ENCODE peak calls at places on chromosomes 1 and 21, in seven cellular contexts. Q is fibroblast of lung, L is sigmoid colon, A is tibial nerve, S is heart left ventricle, Y is aorta, P is DND-41. T is an unnamed sample. For H3K4me1, the result is how much of the 10 kb centered on the place peaks cover.

GRCh38 chr1:177873238-177873637 is 96.6 kb downstream of the SEC16B start:
- DNase-seq in Q (peak), L (no peak), A (no peak), S (no peak), Y (no peak), P (no peak), T (no peak)

GRCh38 chr1:108505766-108506075 is 54.2 kb upstream of the EEIG2 start:
- DNase-seq in Q (peak), L (no peak), A (no peak), S (no peak), Y (no peak), P (peak), T (no peak)

GRCh38 chr1:209229494-209230059 is 353.9 kb upstream of the CAMK1G start:
- DNase-seq in Q (no peak), L (no peak), A (no peak), S (no peak), Y (no peak), P (no peak), T (no peak)

GRCh38 chr1:97137862-97138514 is 416.4 kb downstream of the PTBP2 start:
- DNase-seq in Q (peak), L (no peak), A (no peak), S (peak), Y (no peak), P (no peak), T (no peak)

GRCh38 chr1:192914696-192915095 is 105.9 kb downstream of the RGS2 start:
- DNase-seq in Q (no peak), L (no peak), A (no peak), S (no peak), Y (no peak), P (no peak), T (no peak)

GRCh38 chr1:12690156-12690555 is 25.8 kb upstream of the AADACL3 start:
- DNase-seq in Q (no peak), L (no peak), A (no peak), S (no peak), Y (no peak), P (no peak), T (no peak)

GRCh38 chr1:100404816-100405215 is 52.5 kb downstream of the CDC14A start:
- DNase-seq in Q (peak), L (no peak), A (no peak), S (no peak), Y (no peak), P (no peak), T (no peak)

GRCh38 chr1:236948996-236949395 is 55.2 kb downstream of the MT1HL1 start:
- DNase-seq in Q (no peak), L (no peak), A (no peak), S (no peak), Y (no peak), P (no peak), T (no peak)

GRCh38 chr1:219577331-219577730 is 35.6 kb downstream of the ZC3H11B start:
- DNase-seq in Q (no peak), L (no peak), A (no peak), S (no peak), Y (no peak), P (no peak), T (no peak)

GRCh38 chr21:33268736-33269441 is 2.7 kb downstream of the IL10RB start:
- DNase-seq in Q (no peak), L (no peak), A (no peak), S (no peak), Y (no peak), P (no peak), T (peak)

DNA sequence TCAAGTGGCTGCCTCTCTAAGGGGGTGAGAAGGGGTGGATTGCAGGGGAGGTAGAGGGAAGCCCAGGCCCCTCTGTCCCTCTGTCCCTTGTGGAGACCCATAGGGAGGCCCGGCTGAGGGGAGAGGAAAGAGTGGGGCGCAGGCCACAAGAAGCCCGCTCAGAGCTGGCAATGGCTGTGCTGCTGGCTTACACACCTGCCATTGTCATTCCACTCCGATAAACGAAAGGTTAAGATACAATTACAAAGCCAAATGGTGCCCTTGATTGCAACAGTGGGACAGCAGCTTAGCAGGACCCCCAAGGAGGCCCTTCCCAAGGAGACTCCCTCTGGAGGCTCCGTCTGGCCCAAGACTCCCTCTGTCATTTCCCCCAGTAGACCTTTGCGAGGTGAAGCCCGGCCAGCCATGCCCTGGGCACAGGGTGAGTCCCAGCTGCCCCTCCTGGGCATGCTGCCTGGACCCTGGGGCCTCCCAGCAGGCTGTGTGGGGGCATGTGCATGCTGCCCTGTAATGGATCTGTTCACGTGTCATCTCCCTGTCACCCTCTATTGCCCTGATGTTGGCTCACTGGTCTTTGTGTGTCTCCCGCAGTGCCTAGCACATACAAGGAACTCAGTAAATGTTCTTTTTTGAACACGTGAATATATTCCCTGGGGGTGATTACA is 45.2 kb downstream of the KCND3 start:
- DNase-seq in Q (no peak), L (no peak), A (no peak), S (peak), Y (no peak), P (no peak), T (no peak)
- H3K4me1 ChIP-seq in Q (under half), L (under half), A (under half), S (under half), Y (under half), P (under half), T (under half)

GRCh38 chr1:34758751-34759150 is 789 bp upstream of the GJB4 start:
- DNase-seq in Q (no peak), L (no peak), A (no peak), S (no peak), Y (peak), P (no peak), T (no peak)

GRCh38 chr1:34757386-34757785 is 2.2 kb upstream of the GJB4 start:
- DNase-seq in Q (no peak), L (no peak), A (no peak), S (no peak), Y (no peak), P (no peak), T (no peak)

GRCh38 chr1:34753163-34753562 is 1.7 kb upstream of the GJB5 start:
- DNase-seq in Q (no peak), L (no peak), A (no peak), S (no peak), Y (no peak), P (no peak), T (no peak)

GRCh38 chr1:34755961-34756360 is 1.1 kb downstream of the GJB5 start:
- DNase-seq in Q (no peak), L (no peak), A (no peak), S (no peak), Y (peak), P (no peak), T (no peak)

DNA sequence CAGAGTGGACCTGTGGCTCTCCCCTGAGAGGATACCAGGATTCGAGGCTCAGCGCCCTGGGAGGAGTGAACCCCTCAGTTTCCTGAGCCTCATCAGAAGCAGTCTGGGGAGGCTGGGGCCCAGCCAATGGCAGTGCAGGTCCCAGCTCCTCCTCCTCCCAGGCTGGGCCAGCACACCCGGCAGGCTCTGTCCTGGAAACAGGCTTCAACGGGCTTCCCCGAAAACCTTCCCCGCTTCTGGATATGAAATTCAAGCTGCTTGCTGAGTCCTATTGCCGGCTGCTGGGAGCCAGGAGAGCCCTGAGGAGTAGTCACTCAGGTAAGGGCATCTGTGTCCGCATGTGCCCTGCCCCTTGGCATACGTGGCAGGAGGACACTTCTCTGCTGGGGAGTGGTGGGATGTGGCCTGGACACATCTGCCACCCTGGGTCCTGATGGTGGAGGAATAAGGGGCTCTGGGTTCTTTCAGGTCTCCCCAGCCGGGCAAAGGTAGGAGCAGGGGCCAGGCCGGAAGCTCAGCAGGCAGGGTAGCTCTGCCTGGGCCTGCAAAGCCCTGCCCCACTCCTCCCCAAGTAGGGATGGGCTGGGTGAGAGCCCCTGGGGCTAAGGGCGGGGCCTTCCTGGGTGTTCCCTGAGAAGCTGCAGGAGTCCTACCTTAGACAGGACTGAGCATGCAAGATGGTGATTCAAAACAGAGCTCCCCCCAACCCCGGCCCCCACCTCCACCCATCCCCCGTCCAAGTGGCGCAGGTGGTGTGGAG is at the start of gene GJB5:
- DNase-seq in Q (no peak), L (no peak), A (no peak), S (no peak), Y (peak), P (no peak), T (no peak)
- H3K4me1 ChIP-seq in Q (under half), L (under half), A (under half), S (under half), Y (under half), P (under half), T (under half)

GRCh38 chr1:201694615-201695335 is 134.2 kb upstream of the IPO9 start:
- DNase-seq in Q (no peak), L (no peak), A (no peak), S (no peak), Y (no peak), P (no peak), T (no peak)

GRCh38 chr1:201693887-201694614 is 134.9 kb upstream of the IPO9 start:
- DNase-seq in Q (no peak), L (no peak), A (no peak), S (no peak), Y (peak), P (no peak), T (no peak)

GRCh38 chr1:201697174-201697573 is 131.8 kb upstream of the IPO9 start:
- DNase-seq in Q (no peak), L (peak), A (no peak), S (no peak), Y (peak), P (no peak), T (no peak)

GRCh38 chr1:201696217-201696761 is 132.7 kb upstream of the IPO9 start:
- DNase-seq in Q (peak), L (peak), A (peak), S (peak), Y (peak), P (no peak), T (no peak)

GRCh38 chr1:201695607-201696006 is 133.3 kb upstream of the IPO9 start:
- DNase-seq in Q (no peak), L (no peak), A (no peak), S (no peak), Y (peak), P (no peak), T (no peak)
- H3K4me1 ChIP-seq in Q (under half), L (half or more), A (under half), S (under half), Y (under half), P (under half), T (under half)

GRCh38 chr21:35475768-35476167 is 426.7 kb upstream of the RUNX1 start:
- DNase-seq in Q (peak), L (no peak), A (no peak), S (no peak), Y (no peak), P (peak), T (no peak)
- H3K4me1 ChIP-seq in Q (under half), L (under half), A (under half), S (under half), Y (under half), P (half or more), T (under half)

DNA sequence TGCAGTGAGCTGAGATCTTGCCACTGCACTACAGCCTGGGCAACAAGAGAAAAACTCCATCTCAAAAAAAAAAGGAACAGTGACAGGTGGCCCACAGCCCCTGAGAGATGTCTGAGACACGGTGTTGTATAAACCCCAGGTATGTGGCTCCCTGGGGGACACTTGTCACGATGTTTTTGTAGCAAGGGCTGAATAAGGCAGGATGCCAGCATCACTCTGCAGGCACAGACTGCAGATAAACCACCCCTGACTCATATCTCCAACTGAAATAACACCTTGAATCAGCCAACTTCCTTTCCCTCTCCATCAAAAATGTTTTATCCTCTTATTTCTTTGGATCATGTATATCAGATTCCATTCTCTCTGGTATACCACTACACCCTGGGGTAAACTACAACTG is 52.5 kb downstream of the NMNAT2 start:
- DNase-seq in Q (peak), L (no peak), A (no peak), S (no peak), Y (no peak), P (no peak), T (no peak)
- H3K4me1 ChIP-seq in Q (under half), L (under half), A (under half), S (under half), Y (under half), P (under half), T (under half)

GRCh38 chr1:62800825-62801306 is 16.9 kb downstream of the ATG4C start:
- DNase-seq in Q (peak), L (no peak), A (no peak), S (no peak), Y (no peak), P (no peak), T (no peak)

GRCh38 chr1:62800274-62800673 is 16.3 kb downstream of the ATG4C start:
- DNase-seq in Q (no peak), L (no peak), A (no peak), S (no peak), Y (no peak), P (no peak), T (no peak)

GRCh38 chr1:62794047-62794446 is 10.1 kb downstream of the ATG4C start:
- DNase-seq in Q (no peak), L (no peak), A (no peak), S (no peak), Y (no peak), P (no peak), T (no peak)

GRCh38 chr1:62799688-62800087 is 15.8 kb downstream of the ATG4C start:
- DNase-seq in Q (no peak), L (no peak), A (no peak), S (no peak), Y (no peak), P (no peak), T (no peak)

GRCh38 chr1:62796151-62796680 is 12.3 kb downstream of the ATG4C start:
- DNase-seq in Q (no peak), L (no peak), A (no peak), S (no peak), Y (no peak), P (no peak), T (no peak)
- H3K4me1 ChIP-seq in Q (under half), L (under half), A (under half), S (under half), Y (under half), P (under half), T (under half)

GRCh38 chr1:18264450-18265000 is 156.9 kb downstream of the IGSF21 start:
- DNase-seq in Q (no peak), L (no peak), A (no peak), S (no peak), Y (no peak), P (no peak), T (no peak)
- H3K4me1 ChIP-seq in Q (under half), L (under half), A (under half), S (under half), Y (under half), P (under half), T (under half)

DNA sequence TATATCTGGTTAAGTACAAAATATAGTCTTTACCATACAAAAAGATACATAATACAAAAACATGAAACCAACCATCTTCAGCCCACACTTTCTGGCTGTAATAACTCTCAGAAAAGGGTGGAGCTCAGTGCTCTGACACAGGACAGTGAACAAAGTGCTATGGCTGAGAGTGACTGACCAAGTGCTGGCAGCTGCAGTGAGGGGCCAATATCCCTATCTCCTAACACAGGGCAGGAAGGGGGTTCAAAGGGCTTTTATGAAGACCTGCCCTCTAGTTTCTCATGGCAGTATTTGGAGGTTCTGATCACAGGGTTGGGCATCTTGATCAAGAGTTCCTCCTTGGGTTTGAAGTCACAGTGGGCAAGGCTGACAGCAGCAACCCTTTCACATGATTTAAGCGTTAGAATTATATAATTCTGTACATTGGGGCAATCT is 3.9 kb downstream of the TXNIP start:
- DNase-seq in Q (no peak), L (peak), A (no peak), S (no peak), Y (no peak), P (no peak), T (no peak)
- H3K4me1 ChIP-seq in Q (under half), L (under half), A (under half), S (under half), Y (under half), P (under half), T (under half)

DNA sequence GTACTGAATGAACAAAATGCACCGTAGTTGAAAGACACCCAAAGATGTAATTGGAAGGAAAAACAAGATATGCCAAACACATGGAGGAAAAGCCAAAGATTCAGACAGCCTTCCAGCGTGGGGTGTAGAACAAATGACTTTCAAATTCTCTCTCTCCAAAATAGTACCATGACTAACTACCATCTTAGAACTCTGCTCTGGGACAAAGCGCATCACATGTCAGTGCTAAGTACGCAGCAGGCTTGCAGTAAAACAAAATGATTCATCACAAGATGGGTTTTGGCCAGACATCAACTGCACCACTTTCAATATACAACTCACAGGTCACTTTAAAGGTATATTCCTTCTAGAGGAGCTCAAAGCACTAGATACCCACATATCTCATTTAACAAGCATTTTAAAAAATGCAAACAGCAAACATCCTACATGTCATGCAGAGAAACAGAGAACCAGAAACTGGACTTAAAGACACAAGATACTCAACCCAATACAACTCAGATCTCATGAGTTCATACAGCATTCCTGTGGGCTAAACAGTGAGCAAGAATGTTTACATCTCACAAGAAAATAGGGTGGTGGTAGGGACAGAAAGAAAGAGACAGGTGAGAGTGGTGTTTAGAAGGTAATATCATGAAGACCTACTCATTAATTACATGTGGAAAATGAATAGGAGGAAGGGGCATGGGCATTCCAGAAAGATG is 75.7 kb downstream of the BCAR3 start:
- DNase-seq in Q (peak), L (peak), A (no peak), S (no peak), Y (no peak), P (no peak), T (no peak)
- H3K4me1 ChIP-seq in Q (under half), L (under half), A (under half), S (under half), Y (under half), P (under half), T (under half)

GRCh38 chr1:41023279-41023990 is 1.9 kb upstream of the SLFNL1 start:
- DNase-seq in Q (peak), L (no peak), A (no peak), S (no peak), Y (no peak), P (no peak), T (no peak)

GRCh38 chr1:41020654-41021053 is 871 bp downstream of the SLFNL1 start:
- DNase-seq in Q (no peak), L (no peak), A (no peak), S (no peak), Y (no peak), P (no peak), T (no peak)

GRCh38 chr1:41020109-41020576 is 1.4 kb downstream of the SLFNL1 start:
- DNase-seq in Q (no peak), L (no peak), A (no peak), S (no peak), Y (no peak), P (no peak), T (no peak)

GRCh38 chr1:41021526-41022308 is at the start of gene SLFNL1:
- DNase-seq in Q (no peak), L (no peak), A (no peak), S (peak), Y (no peak), P (no peak), T (no peak)

GRCh38 chr1:41022424-41022823 is 899 bp upstream of the SLFNL1 start:
- DNase-seq in Q (no peak), L (no peak), A (no peak), S (no peak), Y (no peak), P (no peak), T (no peak)
- H3K4me1 ChIP-seq in Q (under half), L (under half), A (under half), S (under half), Y (under half), P (under half), T (under half)